ENCODE peak calls at places on chromosomes 6 and 20, in four cellular contexts. T, M, H and Q are unnamed samples.

GRCh38 chr6:52227495-52227894 is 16.8 kb downstream of the IL17F start:
- DNase-seq in T (no peak), M (no peak), H (no peak), Q (no peak)

GRCh38 chr20:39876974-39877615 is 811.9 kb downstream of the MAFB start:
- DNase-seq in T (no peak), M (no peak), H (no peak), Q (no peak)

GRCh38 chr6:16921399-16922110 is 160.3 kb upstream of the ATXN1 start:
- DNase-seq in T (no peak), M (no peak), H (no peak), Q (no peak)

GRCh38 chr6:142469220-142469619 is 167.4 kb downstream of the ADGRG6 start:
- DNase-seq in T (no peak), M (no peak), H (no peak), Q (no peak)

GRCh38 chr6:1760876-1761275 is 151.2 kb downstream of the FOXC1 start:
- DNase-seq in T (no peak), M (no peak), H (no peak), Q (no peak)

GRCh38 chr6:25601797-25602679 is 50.0 kb upstream of the SCGN start:
- DNase-seq in T (no peak), M (no peak), H (no peak), Q (no peak)

GRCh38 chr6:148972481-148972880 is 225.7 kb downstream of the UST start:
- DNase-seq in T (no peak), M (peak; percentile 22), H (peak; percentile 55), Q (no peak)

GRCh38 chr20:62475819-62476073 is at the start of gene GATA5:
- DNase-seq in T (no peak), M (no peak), H (no peak), Q (no peak)

GRCh38 chr6:80508885-80509630 is 402.6 kb downstream of the BCKDHB start:
- DNase-seq in T (no peak), M (no peak), H (no peak), Q (no peak)

GRCh38 chr20:58251979-58252591 is 23.6 kb upstream of the ANKRD60 start:
- DNase-seq in T (no peak), M (no peak), H (no peak), Q (no peak)
- H3K4me3 ChIP-seq in T (no peak overlapping the region), M (no peak overlapping the region), H (no peak overlapping the region), Q (no peak overlapping the region)

GRCh38 chr6:118876814-118877213 is 17.1 kb upstream of the ASF1A start:
- DNase-seq in T (no peak), M (no peak), H (no peak), Q (no peak)
- H3K27ac ChIP-seq in T (no peak overlapping the region), M (no peak overlapping the region), H (no peak overlapping the region), Q (no peak overlapping the region)

DNA sequence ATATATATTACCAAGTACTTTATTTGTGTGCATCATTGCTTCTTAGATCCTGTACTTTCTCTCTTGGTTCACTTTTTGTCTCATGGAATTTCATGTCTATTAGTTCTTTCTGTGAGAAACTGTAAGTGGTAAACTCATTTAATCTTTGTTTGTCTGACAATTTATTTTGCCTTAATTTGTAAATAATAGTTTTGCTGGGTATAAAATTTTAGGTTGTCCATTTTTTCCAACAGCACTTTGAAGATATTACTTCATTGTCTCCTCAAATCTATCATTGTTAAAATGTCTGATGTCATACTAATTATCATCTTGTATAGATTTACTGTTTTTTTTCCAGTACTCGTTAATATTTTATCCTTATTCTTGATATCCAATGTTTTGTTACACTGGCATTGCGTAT is 205.2 kb upstream of the CDYL start:
- DNase-seq in T (no peak), M (no peak), H (no peak), Q (no peak)
- H3K4me3 ChIP-seq in T (no peak overlapping the region), M (no peak overlapping the region), H (no peak overlapping the region), Q (no peak overlapping the region)

DNA sequence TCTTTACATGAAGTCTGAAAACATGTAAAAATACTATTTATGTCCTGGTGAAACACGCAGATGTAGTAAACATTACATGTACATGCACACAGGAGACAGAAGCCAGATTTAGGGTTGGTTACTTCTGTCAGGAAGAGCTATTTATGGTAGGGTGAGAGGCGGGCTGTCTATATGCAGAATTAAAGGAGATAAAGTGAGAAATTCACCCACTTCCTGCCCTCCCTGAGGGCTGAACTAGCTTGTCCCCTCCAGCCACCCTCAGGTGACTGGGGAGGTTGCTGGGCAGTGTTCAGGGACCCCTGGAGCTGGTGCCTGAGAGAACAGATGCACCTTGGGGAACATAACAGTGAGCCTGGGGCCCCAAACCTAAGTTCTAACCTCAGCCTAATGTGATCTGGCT is 1.1 kb downstream of the PI16 start:
- DNase-seq in T (no peak), M (no peak), H (no peak), Q (no peak)
- H3K27ac ChIP-seq in T (peak overlapping the region; percentile 22), M (no peak overlapping the region), H (no peak overlapping the region), Q (no peak overlapping the region)

DNA sequence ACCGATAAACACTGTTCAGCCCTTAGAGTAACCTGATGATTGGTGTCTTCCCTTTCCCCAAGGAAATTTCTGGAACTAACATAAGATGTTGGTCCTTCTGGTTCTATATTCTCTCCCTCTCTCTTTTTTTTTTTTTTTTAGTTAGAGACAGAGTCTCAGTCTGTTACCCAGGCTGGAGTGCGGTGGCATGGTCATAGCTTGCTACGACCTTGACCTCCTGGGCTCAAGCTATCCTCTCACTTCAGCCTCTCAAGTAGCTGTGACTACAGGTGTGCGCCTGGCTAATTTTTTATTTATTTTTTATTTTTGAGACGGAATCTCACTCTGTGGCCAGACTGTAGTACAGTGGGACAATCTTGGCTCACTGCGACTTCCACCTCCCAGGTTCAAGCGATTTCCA is 12.9 kb downstream of the PANK2 start:
- DNase-seq in T (no peak), M (no peak), H (no peak), Q (no peak)
- H3K4me3 ChIP-seq in T (no peak overlapping the region), M (no peak overlapping the region), H (no peak overlapping the region), Q (no peak overlapping the region)

DNA sequence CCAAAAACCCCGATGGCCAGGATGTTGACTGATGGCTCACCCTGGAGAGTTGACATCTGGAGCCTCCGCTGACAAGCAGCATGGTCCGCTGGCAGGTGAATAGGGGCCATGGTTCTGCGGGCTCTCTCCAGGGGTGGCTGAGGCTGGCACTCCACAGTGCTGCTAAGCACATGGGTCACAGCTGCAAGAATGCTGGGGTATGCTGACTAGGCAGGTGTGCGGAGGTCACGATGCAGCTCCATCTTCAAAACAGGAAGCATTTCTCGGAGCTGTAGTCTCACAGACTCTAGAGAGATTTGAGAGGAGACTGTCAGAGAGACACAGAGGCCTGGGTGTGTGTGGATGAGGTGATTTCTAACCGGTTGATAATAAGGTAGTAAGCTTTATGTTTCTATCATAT is 341.6 kb downstream of the NRN1 start:
- DNase-seq in T (no peak), M (no peak), H (no peak), Q (peak; percentile 47)
- H3K27ac ChIP-seq in T (no peak overlapping the region), M (no peak overlapping the region), H (no peak overlapping the region), Q (no peak overlapping the region)

DNA sequence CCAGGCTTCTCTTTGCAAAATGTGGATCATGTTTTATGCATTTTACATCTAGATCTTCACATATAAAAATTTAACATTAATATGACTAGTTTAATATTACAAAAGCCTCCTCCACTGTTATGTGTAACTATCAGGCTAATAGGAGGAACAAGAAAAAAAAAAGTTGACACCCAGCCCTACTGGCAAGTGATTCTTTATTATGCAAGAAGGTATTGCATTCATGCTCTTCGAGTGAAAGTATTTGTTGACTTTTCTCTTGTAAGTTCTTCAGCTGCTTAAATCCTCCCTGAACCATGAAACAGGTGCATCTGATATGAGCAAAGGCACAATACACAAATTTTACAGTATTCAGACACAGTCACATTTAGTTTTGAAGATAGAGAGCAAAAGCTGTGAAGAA is 718 bp upstream of the HLA-DQB2 start:
- DNase-seq in T (no peak), M (no peak), H (no peak), Q (no peak)
- H3K4me3 ChIP-seq in T (no peak overlapping the region), M (no peak overlapping the region), H (no peak overlapping the region), Q (no peak overlapping the region)

GRCh38 chr6:121897337-121897760 is 461.9 kb downstream of the GJA1 start:
- DNase-seq in T (no peak), M (no peak), H (no peak), Q (no peak)
- H3K27ac ChIP-seq in T (no peak overlapping the region), M (no peak overlapping the region), H (no peak overlapping the region), Q (no peak overlapping the region)

GRCh38 chr6:109480993-109481480 is 2.0 kb downstream of the ZBTB24 start:
- DNase-seq in T (no peak), M (no peak), H (no peak), Q (no peak)
- H3K4me3 ChIP-seq in T (no peak overlapping the region), M (no peak overlapping the region), H (peak overlapping the region; percentile 96), Q (no peak overlapping the region)

GRCh38 chr20:37276494-37277252 is 12.8 kb upstream of the MANBAL start:
- DNase-seq in T (peak; percentile 61), M (peak; percentile 54), H (peak; percentile 33), Q (peak; percentile 76)
- H3K27ac ChIP-seq in T (peak overlapping the region; percentile 14), M (peak overlapping the region; percentile 25), H (peak overlapping the region; percentile 56), Q (no peak overlapping the region)